ENCODE peak calls at places on chromosomes 12 and 14, in six cellular contexts. S is HCT116, W is IMR-90, K is K562, U is A549, D is H1. N is an unnamed sample.

GRCh38 chr14:68715032-68715924 is 77.6 kb downstream of the ZFP36L1 start:
- DNase-seq in U (no peak), S (no peak), K (no peak), W (peak), D (no peak), N (no peak)

GRCh38 chr14:96201157-96201556 is 3.5 kb upstream of the BDKRB2 start:
- DNase-seq in D (no peak), W (no peak), U (no peak), K (no peak), S (no peak), N (no peak)

GRCh38 chr14:99026471-99026870 is 245.5 kb downstream of the BCL11B start:
- DNase-seq in W (no peak), K (no peak), U (no peak), D (no peak), S (peak), N (no peak)

GRCh38 chr12:52442600-52443061 is 8.5 kb upstream of the KRT75 start:
- DNase-seq in U (peak), D (peak), S (peak), W (peak), K (no peak), N (no peak)

GRCh38 chr12:76480800-76481199 is 78.8 kb downstream of the OSBPL8 start:
- DNase-seq in D (no peak), U (no peak), S (no peak), W (no peak), K (no peak), N (no peak)

GRCh38 chr14:104598461-104599273 is 5.9 kb downstream of the TMEM179 start:
- DNase-seq in S (no peak), K (no peak), D (no peak), W (no peak), U (no peak), N (no peak)

GRCh38 chr12:57759360-57759980 is 4.6 kb downstream of the MARCHF9 start:
- DNase-seq in W (no peak), U (no peak), D (no peak), S (no peak), K (no peak), N (peak)

GRCh38 chr14:95891742-95892141 is 15.1 kb downstream of the TUNAR start:
- DNase-seq in S (peak), K (no peak), D (no peak), W (peak), U (no peak), N (no peak)

GRCh38 chr14:61347771-61348443 is 26.5 kb downstream of the PRKCH start:
- DNase-seq in K (no peak), U (no peak), S (no peak), D (no peak), W (no peak), N (no peak)

GRCh38 chr14:22898302-22898894 is 15.4 kb downstream of the REM2 start:
- DNase-seq in U (no peak), K (peak), W (peak), D (no peak), S (no peak), N (no peak)

GRCh38 chr14:53355581-53356112 is 202.5 kb upstream of the DDHD1 start:
- DNase-seq in K (no peak), S (peak), W (peak), U (peak), D (peak), N (no peak)

GRCh38 chr14:53495846-53496343 is 342.8 kb upstream of the DDHD1 start:
- DNase-seq in D (no peak), K (no peak), U (no peak), S (no peak), W (no peak), N (no peak)

GRCh38 chr12:91870872-91871707 is 274.6 kb downstream of the BTG1 start:
- DNase-seq in U (no peak), S (no peak), D (no peak), W (no peak), K (no peak), N (no peak)

GRCh38 chr14:60331201-60332045 is 82.4 kb downstream of the PPM1A start:
- DNase-seq in D (peak), U (peak), S (peak), K (peak), W (peak), N (peak)

GRCh38 chr14:97544581-97544980 is 747.4 kb downstream of the VRK1 start:
- DNase-seq in W (no peak), U (no peak), S (no peak), K (no peak), D (no peak), N (no peak)

GRCh38 chr12:113826805-113827204 is 139.3 kb downstream of the RBM19 start:
- DNase-seq in K (no peak), D (no peak), W (no peak), U (peak), S (no peak), N (no peak)

GRCh38 chr12:93624595-93625294 is 52.3 kb downstream of the SOCS2 start:
- DNase-seq in U (peak), W (peak), K (peak), D (no peak), S (peak), N (peak)

GRCh38 chr14:43539210-43539609 is 967.9 kb downstream of the FSCB start:
- DNase-seq in S (peak), W (peak), D (no peak), U (no peak), K (no peak), N (peak)

GRCh38 chr12:50425859-50426258 is 25.2 kb downstream of the LARP4 start:
- DNase-seq in S (no peak), K (no peak), D (no peak), W (no peak), U (no peak), N (no peak)

GRCh38 chr14:37246427-37246829 is 48.7 kb downstream of the MIPOL1 start:
- DNase-seq in U (peak), K (peak), D (no peak), S (peak), W (peak), N (peak)

GRCh38 chr12:120795441-120796178 is 70.0 kb downstream of the ACADS start:
- DNase-seq in S (no peak), D (no peak), W (no peak), U (no peak), K (no peak), N (no peak)

GRCh38 chr12:130423136-130423535 is 85.4 kb downstream of the PIWIL1 start:
- DNase-seq in K (no peak), U (no peak), W (no peak), S (no peak), D (peak), N (no peak)

GRCh38 chr12:968561-968960 is 19.1 kb upstream of the RAD52 start:
- DNase-seq in W (no peak), D (no peak), S (no peak), U (no peak), K (no peak), N (no peak)

GRCh38 chr14:22460461-22461195 is 128.4 kb downstream of the DAD1 start:
- DNase-seq in S (no peak), K (no peak), D (no peak), W (peak), U (no peak), N (no peak)

GRCh38 chr12:109961201-109961600 is 35.0 kb downstream of the GIT2 start:
- DNase-seq in D (no peak), K (no peak), S (no peak), U (no peak), W (no peak), N (no peak)

GRCh38 chr12:87820524-87821194 is 208.5 kb downstream of the C12orf50 start:
- DNase-seq in S (peak), W (peak), K (no peak), U (no peak), D (no peak), N (no peak)

GRCh38 chr12:113569841-113570240 is 98.2 kb upstream of the LHX5 start:
- DNase-seq in D (no peak), W (no peak), K (no peak), S (no peak), U (no peak), N (no peak)

GRCh38 chr14:64324461-64325255 is 30.5 kb upstream of the ESR2 start:
- DNase-seq in K (no peak), S (no peak), D (no peak), U (no peak), W (peak), N (no peak)

GRCh38 chr12:25806271-25806670 is 152.2 kb upstream of the RASSF8 start:
- DNase-seq in U (no peak), W (peak), K (no peak), S (no peak), D (no peak), N (no peak)
- TF ChIP-seq CEBPB in U (no peak), W (no peak), K (no peak), S (no peak), D (no peak), N (no peak)

GRCh38 chr12:116661341-116661740 is 76.5 kb downstream of the SPRING1 start:
- DNase-seq in W (no peak), U (no peak), S (no peak), K (no peak), D (no peak), N (no peak)

GRCh38 chr12:116662612-116663144 is 75.2 kb downstream of the SPRING1 start:
- DNase-seq in U (no peak), W (peak), S (no peak), K (no peak), D (no peak), N (peak)

GRCh38 chr12:116657921-116658495 is 79.9 kb downstream of the SPRING1 start:
- DNase-seq in K (no peak), U (no peak), W (no peak), D (no peak), S (no peak), N (no peak)

GRCh38 chr12:116656371-116656770 is 81.5 kb downstream of the SPRING1 start:
- DNase-seq in D (no peak), W (no peak), K (no peak), S (no peak), U (no peak), N (no peak)

GRCh38 chr12:116659771-116660481 is 77.9 kb downstream of the SPRING1 start:
- DNase-seq in U (no peak), S (peak), D (no peak), W (peak), K (no peak), N (no peak)
- TF ChIP-seq CEBPB in U (no peak), S (no peak), D (no peak), W (no peak), K (no peak), N (no peak)

GRCh38 chr14:100074431-100075100 is 9.3 kb downstream of the EVL start:
- DNase-seq in U (no peak), K (no peak), W (no peak), S (no peak), D (no peak), N (no peak)

GRCh38 chr14:100077441-100077840 is 12.2 kb downstream of the EVL start:
- DNase-seq in S (no peak), D (no peak), K (no peak), W (no peak), U (no peak), N (no peak)

GRCh38 chr14:100076630-100077029 is 11.4 kb downstream of the EVL start:
- DNase-seq in D (no peak), K (no peak), W (peak), U (no peak), S (no peak), N (no peak)

GRCh38 chr14:100078216-100078780 is 13.1 kb downstream of the EVL start:
- DNase-seq in D (no peak), K (no peak), W (no peak), U (no peak), S (no peak), N (no peak)

DNA sequence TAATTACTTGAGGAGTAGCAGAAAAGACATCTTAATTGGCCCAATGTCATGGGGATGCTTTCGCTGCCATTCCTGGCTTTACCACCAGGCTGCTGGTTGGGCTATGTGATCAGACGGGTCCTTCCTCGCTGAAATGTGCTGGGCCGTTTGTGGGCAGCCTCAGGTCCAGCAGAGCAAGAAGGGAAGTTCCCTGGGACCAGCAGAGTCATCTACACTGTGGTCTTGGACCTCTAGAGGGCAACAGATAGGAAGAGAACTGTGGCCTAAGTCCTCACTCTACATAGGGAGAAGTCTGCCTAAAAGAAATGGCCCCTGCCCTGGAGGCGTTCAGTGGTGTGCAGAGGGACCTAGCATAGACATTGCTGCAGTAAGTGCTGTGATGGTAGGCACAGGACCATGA is 10.9 kb downstream of the EVL start:
- DNase-seq in D (no peak), U (peak), S (peak), K (peak), W (peak), N (peak)
- TF ChIP-seq CEBPB in D (no peak), U (no peak), S (no peak), K (no peak), W (no peak), N (no peak)

DNA sequence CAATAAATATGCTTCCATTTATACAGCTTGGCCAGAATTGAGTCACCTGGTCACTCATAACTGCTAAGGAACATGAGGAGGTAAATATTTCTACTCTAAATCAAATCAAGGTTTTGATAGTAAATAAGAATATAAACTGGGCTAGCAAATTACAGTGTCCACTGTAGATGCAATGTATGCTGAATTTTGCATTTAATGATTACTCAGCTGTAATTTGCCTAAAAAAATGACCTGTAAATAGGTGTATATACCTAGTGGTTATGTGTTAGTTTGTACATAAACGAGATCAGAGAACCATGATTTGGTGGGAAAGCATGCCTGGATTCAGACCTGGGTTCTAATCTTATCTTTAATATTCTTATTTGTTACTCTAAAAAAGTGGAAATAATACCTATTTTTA is 76.6 kb upstream of the CNTN1 start:
- DNase-seq in D (no peak), K (no peak), W (no peak), S (no peak), U (no peak), N (no peak)
- TF ChIP-seq CEBPB in D (no peak), K (no peak), W (no peak), S (no peak), U (no peak), N (no peak)

N was measured in HepG2.